ENCODE peak calls at places on chromosomes 1 and 21, in nine cellular contexts. T is mammary epithelial cell, Q is uterus, V is heart right ventricle, Y is ascending aorta, O is spleen, W is tibial artery, C is stomach, I is OCI-LY7. A is an unnamed sample.

GRCh38 chr1:231397882-231398671 is 24.0 kb downstream of the EGLN1 start:
- DNase-seq in O (no peak), C (no peak), V (no peak), Q (no peak), Y (no peak), T (no peak), I (no peak), W (no peak), A (no peak)

GRCh38 chr1:39238476-39238875 is 34.0 kb downstream of the MACF1 start:
- DNase-seq in T (peak; percentile 50), V (no peak), I (no peak), Y (no peak), W (no peak), O (no peak), C (no peak), Q (peak; percentile 40), A (peak; percentile 52)

GRCh38 chr1:233780049-233780448 is 124.4 kb upstream of the SLC35F3 start:
- DNase-seq in T (no peak), O (no peak), V (no peak), I (no peak), C (no peak), Q (no peak), W (no peak), Y (no peak), A (no peak)

GRCh38 chr1:41431490-41432350 is 52.8 kb downstream of the EDN2 start:
- DNase-seq in W (no peak), V (peak; percentile 59), I (no peak), Y (no peak), T (no peak), C (peak; percentile 34), Q (peak; percentile 38), O (no peak), A (peak; percentile 50)

GRCh38 chr1:198018529-198018928 is 101.4 kb downstream of the LHX9 start:
- DNase-seq in O (no peak), Q (no peak), C (no peak), T (peak; percentile 99), W (no peak), Y (no peak), V (no peak), I (no peak), A (no peak)

GRCh38 chr1:20372676-20373075 is 82.0 kb downstream of the VWA5B1 start:
- DNase-seq in T (no peak), Q (no peak), W (no peak), V (no peak), O (no peak), C (no peak), I (no peak), Y (no peak), A (no peak)

GRCh38 chr1:8780405-8780804 is 37.0 kb downstream of the RERE start:
- DNase-seq in C (no peak), Y (no peak), Q (no peak), W (no peak), T (no peak), I (peak; percentile 79), O (no peak), V (no peak), A (no peak)

GRCh38 chr1:43545321-43545685 is 14.6 kb downstream of the PTPRF start:
- DNase-seq in V (no peak), Q (no peak), W (no peak), I (no peak), O (no peak), T (no peak), Y (no peak), C (no peak), A (no peak)

GRCh38 chr1:41955461-41956159 is 36.9 kb upstream of the HIVEP3 start:
- DNase-seq in W (no peak), Q (no peak), I (no peak), O (no peak), T (peak; percentile 99), V (no peak), C (no peak), Y (no peak), A (no peak)

GRCh38 chr1:227396539-227397355 is 78.5 kb upstream of the CDC42BPA start:
- DNase-seq in O (no peak), W (no peak), T (peak; percentile 46), Y (no peak), C (no peak), V (no peak), Q (no peak), I (no peak), A (no peak)

GRCh38 chr1:33640114-33640660 is 167.7 kb downstream of the ZSCAN20 start:
- DNase-seq in O (no peak), I (no peak), Q (no peak), V (no peak), C (no peak), W (no peak), Y (peak; percentile 8), T (no peak), A (no peak)

GRCh38 chr21:28614816-28615215 is 377.9 kb downstream of the LTN1 start:
- DNase-seq in V (no peak), Y (no peak), Q (no peak), O (no peak), T (no peak), C (no peak), W (no peak), I (no peak), A (no peak)

GRCh38 chr1:31957701-31958674 is 19.8 kb upstream of the PTP4A2 start:
- DNase-seq in T (no peak), O (no peak), Q (no peak), I (no peak), C (no peak), W (no peak), Y (no peak), V (no peak), A (peak; percentile 28)

GRCh38 chr21:28742527-28742926 is 250.2 kb downstream of the LTN1 start:
- DNase-seq in O (no peak), C (no peak), Q (no peak), I (no peak), T (peak; percentile 34), Y (no peak), V (no peak), W (no peak), A (no peak)

GRCh38 chr21:20270365-20271055 is 727.7 kb upstream of the NCAM2 start:
- DNase-seq in I (no peak), W (no peak), Y (no peak), O (no peak), T (no peak), V (no peak), C (no peak), Q (no peak), A (no peak)

GRCh38 chr1:9397984-9398526 is 105.4 kb downstream of the SPSB1 start:
- DNase-seq in W (peak; percentile 82), O (no peak), V (no peak), C (no peak), Q (peak; percentile 73), Y (peak; percentile 80), I (no peak), T (no peak), A (no peak)

GRCh38 chr1:72670902-72671301 is 388.6 kb upstream of the NEGR1 start:
- DNase-seq in I (no peak), T (no peak), Y (no peak), O (no peak), W (no peak), Q (no peak), C (no peak), V (no peak), A (no peak)

GRCh38 chr1:211683396-211684297 is 8.2 kb upstream of the NEK2 start:
- DNase-seq in Y (no peak), T (no peak), W (no peak), V (no peak), O (no peak), C (no peak), Q (no peak), I (no peak), A (no peak)

GRCh38 chr1:41482001-41482765 is 2.3 kb downstream of the EDN2 start:
- DNase-seq in V (peak; percentile 60), T (peak; percentile 77), Y (no peak), C (peak; percentile 92), W (no peak), I (no peak), Q (peak; percentile 75), O (peak; percentile 61), A (no peak)

GRCh38 chr1:16621300-16621658 is 7.9 kb upstream of the NBPF1 start:
- DNase-seq in Q (no peak), O (no peak), C (no peak), I (no peak), V (no peak), Y (no peak), W (no peak), T (no peak), A (no peak)
- TF ChIP-seq CTCF in Q (no peak), O (peak; percentile 20), C (peak; percentile 34), I (no peak), V (no peak), Y (no peak), W (no peak), T (no peak), A (peak; percentile 3)

GRCh38 chr1:156693858-156694562 is 11.4 kb downstream of the CRABP2 start:
- DNase-seq in Q (no peak), V (no peak), C (peak; percentile 52), Y (no peak), I (no peak), O (no peak), W (no peak), T (peak; percentile 45), A (no peak)
- H3K4me1 ChIP-seq in Q (no peaks in the 10 kb centered on the region), V (peaks cover 14% of the 10 kb centered on the region), C (peaks cover 7% of the 10 kb centered on the region), Y (peaks cover 3% of the 10 kb centered on the region), I (peaks cover 16% of the 10 kb centered on the region), O (peaks cover 5% of the 10 kb centered on the region), W (peaks cover 10% of the 10 kb centered on the region), T (peaks cover 39% of the 10 kb centered on the region), A (peaks cover 19% of the 10 kb centered on the region)

GRCh38 chr1:12012560-12013316 is 6.6 kb upstream of the MIIP start:
- DNase-seq in V (no peak), Y (no peak), W (no peak), Q (no peak), O (no peak), I (no peak), C (no peak), T (no peak), A (no peak)

GRCh38 chr1:12013317-12013588 is 6.0 kb upstream of the MIIP start:
- DNase-seq in O (no peak), T (no peak), Q (no peak), C (no peak), I (no peak), W (no peak), Y (no peak), V (no peak), A (no peak)

GRCh38 chr1:12011998-12012397 is 7.3 kb upstream of the MIIP start:
- DNase-seq in T (no peak), C (no peak), Q (no peak), W (no peak), I (no peak), Y (no peak), O (no peak), V (no peak), A (no peak)

GRCh38 chr1:12009318-12010001 is 9.8 kb upstream of the MIIP start:
- DNase-seq in T (no peak), I (no peak), C (no peak), O (no peak), Q (no peak), W (no peak), V (no peak), Y (no peak), A (no peak)

GRCh38 chr1:12010751-12011570 is 8.3 kb upstream of the MIIP start:
- DNase-seq in O (no peak), Y (no peak), Q (no peak), I (no peak), W (no peak), C (no peak), V (no peak), T (no peak), A (no peak)
- H3K36me3 ChIP-seq in O (peaks cover 62% of the 10 kb centered on the region), Y (peaks cover 60% of the 10 kb centered on the region), Q (no peaks in the 10 kb centered on the region), I (peaks cover 72% of the 10 kb centered on the region), W (peaks cover 42% of the 10 kb centered on the region), C (peaks cover 53% of the 10 kb centered on the region), V (peaks cover 14% of the 10 kb centered on the region), T (peaks cover 23% of the 10 kb centered on the region), A (peaks cover 74% of the 10 kb centered on the region)

GRCh38 chr1:83693409-83694126 is 305.4 kb downstream of the TTLL7 start:
- DNase-seq in O (no peak), Y (no peak), W (no peak), C (no peak), I (peak; percentile 20), Q (no peak), T (no peak), V (no peak), A (no peak)
- TF ChIP-seq CTCF in O (no peak), Y (no peak), W (no peak), C (no peak), I (no peak), Q (no peak), T (no peak), V (no peak), A (no peak)